ENCODE peak calls at places on chromosomes 2 and 18, in four cellular contexts. D, P, V and O are unnamed samples.

GRCh38 chr2:20106746-20107145 is 55.3 kb upstream of the LAPTM4A start:
- DNase-seq in D (peak; percentile 27), P (no peak), V (peak; percentile 56), O (peak; percentile 89)

GRCh38 chr2:83069724-83070123 is 1389.4 kb downstream of the SUCLG1 start:
- DNase-seq in D (peak; percentile 58), P (no peak), V (no peak), O (no peak)

GRCh38 chr2:60886962-60887361 is 5.6 kb downstream of the REL start:
- DNase-seq in D (peak; percentile 91), P (no peak), V (no peak), O (no peak)

GRCh38 chr18:22032392-22032961 is 136.9 kb upstream of the GATA6 start:
- DNase-seq in D (peak; percentile 63), P (no peak), V (peak; percentile 20), O (no peak)

GRCh38 chr2:27236136-27236535 is 19.0 kb downstream of the CAD start:
- DNase-seq in D (no peak), P (no peak), V (no peak), O (no peak)

GRCh38 chr18:3132700-3133099 is 87.1 kb downstream of the MYOM1 start:
- DNase-seq in D (peak; percentile 19), P (no peak), V (no peak), O (no peak)

GRCh38 chr2:160214461-160215055 is 14.5 kb upstream of the ITGB6 start:
- DNase-seq in D (no peak), P (no peak), V (no peak), O (no peak)

GRCh38 chr2:70962885-70963878 is 15.2 kb upstream of the ANKRD53 start:
- DNase-seq in D (no peak), P (no peak), V (no peak), O (peak; percentile 63)

GRCh38 chr2:98654702-98655488 is 46.5 kb downstream of the UNC50 start:
- DNase-seq in D (peak; percentile 62), P (no peak), V (no peak), O (peak; percentile 37)

GRCh38 chr2:189526241-189526640 is 54.3 kb downstream of the SLC40A1 start:
- DNase-seq in D (no peak), P (no peak), V (no peak), O (no peak)

GRCh38 chr18:32915526-32915925 is 142.7 kb upstream of the KLHL14 start:
- DNase-seq in D (no peak), P (no peak), V (no peak), O (no peak)

GRCh38 chr2:235842941-235843340 is 325.2 kb downstream of the GBX2 start:
- DNase-seq in D (no peak), P (no peak), V (no peak), O (no peak)
- H3K27ac ChIP-seq in D (no peak overlapping the region), P (no peak overlapping the region), V (no peak overlapping the region), O (no peak overlapping the region)

DNA sequence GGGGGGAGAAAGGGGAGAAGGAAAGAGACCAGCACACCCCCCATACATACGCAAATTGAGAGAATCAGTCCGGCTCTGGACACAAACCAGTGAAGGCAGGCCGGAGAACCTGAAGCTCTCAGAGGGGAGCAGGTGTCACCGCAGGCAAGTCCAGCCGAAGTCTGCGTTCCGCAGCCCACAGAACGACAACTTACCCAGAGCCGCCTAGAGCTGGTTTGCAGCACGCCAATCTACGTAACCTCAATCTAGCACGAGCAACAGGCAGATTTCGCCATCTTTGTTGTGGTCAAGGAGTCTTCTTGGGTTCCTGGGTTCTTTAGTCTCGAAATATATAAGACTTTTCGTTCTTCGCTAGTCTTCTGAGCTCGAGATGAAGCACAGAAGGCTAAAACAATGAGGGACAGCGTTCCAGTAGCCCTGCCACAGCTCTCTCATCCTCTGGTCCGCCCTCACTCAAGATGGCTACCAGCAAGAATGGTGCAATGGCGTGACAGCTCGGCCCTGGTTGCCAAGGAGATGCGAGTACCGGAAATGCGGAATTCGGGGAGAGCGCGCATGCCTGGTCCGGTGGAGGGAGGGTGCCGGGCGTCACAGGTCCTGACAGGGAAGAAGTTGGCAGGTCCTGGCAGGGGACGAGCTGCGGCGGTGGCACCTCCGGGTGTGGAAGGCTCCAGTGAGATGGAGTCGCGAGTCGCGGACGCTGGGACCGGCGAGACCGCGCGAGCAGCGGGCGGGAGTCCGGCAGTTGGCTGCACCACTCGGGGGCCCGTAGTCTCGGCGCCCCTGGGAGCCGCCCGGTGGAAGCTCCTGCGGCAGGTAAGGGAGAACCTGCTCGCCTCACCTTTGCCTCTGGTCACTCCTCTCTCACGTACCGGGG is at the start of the genes CAMKMT and PREPL:
- DNase-seq in D (peak; percentile 97), P (peak; percentile 83), V (peak; percentile 99), O (peak; percentile 96)
- TF ChIP-seq POLR2A in D (peak; percentile 82), P (peak; percentile 12), V (peak; percentile 75), O (peak; percentile 79)

GRCh38 chr2:220815698-220816097 is 756.4 kb downstream of the EPHA4 start:
- DNase-seq in D (no peak), P (no peak), V (no peak), O (no peak)

GRCh38 chr2:220811952-220812570 is 760.0 kb downstream of the EPHA4 start:
- DNase-seq in D (no peak), P (no peak), V (no peak), O (no peak)

GRCh38 chr2:220814441-220814840 is 757.7 kb downstream of the EPHA4 start:
- DNase-seq in D (no peak), P (no peak), V (no peak), O (no peak)

GRCh38 chr2:220811115-220811514 is 761.0 kb downstream of the EPHA4 start:
- DNase-seq in D (no peak), P (no peak), V (no peak), O (no peak)
- H3K27ac ChIP-seq in D (no peak overlapping the region), P (no peak overlapping the region), V (no peak overlapping the region), O (no peak overlapping the region)

GRCh38 chr2:100013892-100014677 is 128.3 kb downstream of the AFF3 start:
- DNase-seq in D (peak; percentile 21), P (no peak), V (no peak), O (peak; percentile 62)
- TF ChIP-seq POLR2A in D (no peak), P (no peak), V (no peak), O (no peak)

GRCh38 chr2:45268631-45269030 is 259.4 kb upstream of the SIX2 start:
- DNase-seq in D (no peak), P (no peak), V (no peak), O (no peak)

GRCh38 chr2:45265336-45265735 is 256.1 kb upstream of the SIX2 start:
- DNase-seq in D (no peak), P (no peak), V (no peak), O (no peak)

GRCh38 chr2:45264227-45265225 is 255.3 kb upstream of the SIX2 start:
- DNase-seq in D (no peak), P (no peak), V (no peak), O (no peak)

GRCh38 chr2:45269149-45269793 is 260.0 kb upstream of the SIX2 start:
- DNase-seq in D (peak; percentile 69), P (no peak), V (no peak), O (no peak)

DNA sequence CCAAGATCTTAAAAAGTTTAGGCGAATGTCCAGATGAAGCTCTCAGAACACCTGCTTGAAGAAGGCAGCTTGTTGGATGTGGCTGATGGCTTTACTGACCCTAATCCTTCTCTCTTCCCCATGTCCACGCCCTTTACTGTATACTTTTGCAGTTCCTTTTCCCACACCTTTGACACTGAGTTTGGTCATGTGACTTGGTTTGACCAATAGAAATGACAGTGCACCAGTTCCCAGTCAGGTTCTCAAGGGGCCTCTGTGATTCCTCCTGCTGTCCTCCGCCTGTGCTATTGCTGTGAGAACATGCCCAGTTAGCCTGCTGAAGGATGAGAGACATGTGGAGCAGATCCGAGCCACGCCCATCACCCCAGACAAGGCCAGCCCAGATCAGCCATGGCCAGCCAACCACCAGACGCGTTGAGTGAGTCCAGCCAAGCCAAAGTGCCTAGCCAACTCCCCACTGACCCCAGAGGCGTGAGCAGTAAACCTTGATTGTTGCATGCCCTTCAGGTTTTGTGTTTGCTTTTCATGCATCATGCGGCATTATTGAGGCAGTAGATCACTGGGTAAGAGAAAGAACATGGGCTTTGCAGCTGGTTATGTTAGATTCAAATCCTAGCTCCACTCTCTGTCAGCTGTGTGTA is 257.9 kb upstream of the SIX2 start:
- DNase-seq in D (no peak), P (no peak), V (no peak), O (no peak)
- H3K27ac ChIP-seq in D (no peak overlapping the region), P (no peak overlapping the region), V (no peak overlapping the region), O (no peak overlapping the region)

GRCh38 chr2:74653985-74654882 is at the start of gene SEMA4F:
- DNase-seq in D (peak; percentile 93), P (peak; percentile 86), V (peak; percentile 98), O (peak; percentile 97)
- TF ChIP-seq POLR2A in D (no peak), P (no peak), V (peak; percentile 18), O (peak; percentile 75)

DNA sequence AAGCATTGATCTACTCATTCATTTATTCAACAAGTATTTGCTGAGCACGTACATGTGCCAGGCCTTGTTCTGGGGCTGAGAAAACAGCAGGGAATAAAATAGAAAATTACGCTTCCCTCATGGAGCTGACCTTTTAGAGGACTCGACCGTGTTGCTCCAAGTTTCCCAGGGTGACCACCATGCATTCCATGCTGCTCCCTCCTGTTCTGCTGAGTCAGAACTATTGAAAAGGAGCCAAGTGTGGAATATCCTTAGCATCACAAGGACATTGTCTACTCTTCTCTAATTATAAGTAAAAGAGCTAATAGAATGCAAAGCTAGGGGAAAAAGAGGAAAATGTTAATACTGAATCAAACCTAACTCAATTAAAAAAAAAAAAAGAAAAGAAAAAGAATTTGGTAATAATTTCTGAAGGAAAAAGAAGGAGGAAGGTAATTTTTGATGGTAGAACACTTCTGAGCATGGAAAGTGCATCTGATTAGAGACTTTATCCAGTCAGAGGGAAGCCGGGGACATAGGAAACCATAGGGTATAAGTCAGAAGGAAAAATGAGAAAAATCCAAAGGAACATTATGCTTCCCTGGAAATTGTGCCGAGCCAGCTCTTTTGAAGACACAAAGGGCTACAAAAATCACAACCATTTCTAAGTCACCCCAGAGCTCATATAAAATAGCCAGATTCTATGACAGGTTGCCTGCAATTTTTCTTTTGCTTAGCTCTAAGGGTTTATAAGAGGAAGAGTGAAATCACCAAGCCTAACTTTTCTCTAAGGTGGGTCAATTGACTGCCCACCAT is 339.4 kb downstream of the RND3 start:
- DNase-seq in D (no peak), P (no peak), V (no peak), O (no peak)
- H3K27ac ChIP-seq in D (no peak overlapping the region), P (no peak overlapping the region), V (no peak overlapping the region), O (no peak overlapping the region)